ENCODE peak calls at places on chromosomes 4 and X, in ten cellular contexts. Q, P, D, R, C, G, F, B, Z and X are unnamed samples.
A peak's percentile ranks its signal among the peaks of the same experiment; 100 is the strongest.

GRCh38 chrX:136126892-136127406 is 20.4 kb upstream of the FHL1 start:
- DNase-seq in Q (no peak), P (peak; percentile 26), D (no peak), R (no peak), C (no peak), G (no peak), F (no peak), B (no peak), Z (no peak), X (no peak)

GRCh38 chrX:130909469-130910136 is 6.6 kb upstream of the ENOX2 start:
- DNase-seq in Q (no peak), P (no peak), D (no peak), R (no peak), C (no peak), G (no peak), F (no peak), B (no peak), Z (no peak), X (no peak)

GRCh38 chr4:85986266-85986665 is 373.6 kb downstream of the MAPK10 start:
- DNase-seq in Q (no peak), P (no peak), D (no peak), R (no peak), C (no peak), G (no peak), F (no peak), B (no peak), Z (no peak), X (no peak)

GRCh38 chr4:11261066-11261850 is 167.4 kb downstream of the HS3ST1 start:
- DNase-seq in Q (no peak), P (no peak), D (no peak), R (no peak), C (no peak), G (no peak), F (no peak), B (no peak), Z (no peak), X (no peak)

GRCh38 chrX:103742339-103742738 is 31.6 kb downstream of the TMEM31 start:
- DNase-seq in Q (no peak), P (no peak), D (no peak), R (no peak), C (no peak), G (no peak), F (no peak), B (no peak), Z (no peak), X (no peak)

GRCh38 chrX:105006103-105006502 is 214.4 kb downstream of the TEX13A start:
- DNase-seq in Q (no peak), P (no peak), D (no peak), R (no peak), C (no peak), G (no peak), F (no peak), B (no peak), Z (no peak), X (no peak)

GRCh38 chr4:37802068-37802666 is 24.3 kb upstream of the PGM2 start:
- DNase-seq in Q (peak; percentile 51), P (peak; percentile 80), D (peak; percentile 46), R (peak; percentile 86), C (no peak), G (no peak), F (no peak), B (no peak), Z (peak; percentile 77), X (no peak)

GRCh38 chr4:180828455-180829018 is 1414.7 kb upstream of the TENM3 start:
- DNase-seq in Q (peak; percentile 45), P (peak; percentile 91), D (no peak), R (peak; percentile 75), C (no peak), G (no peak), F (no peak), B (no peak), Z (peak; percentile 33), X (no peak)

GRCh38 chr4:182212211-182212761 is 30.9 kb upstream of the TENM3 start:
- DNase-seq in Q (no peak), P (peak; percentile 67), D (no peak), R (peak; percentile 72), C (no peak), G (no peak), F (no peak), B (no peak), Z (peak; percentile 55), X (no peak)

GRCh38 chr4:179196511-179196910 is 1754.3 kb upstream of the AGA start:
- DNase-seq in Q (peak; percentile 21), P (peak; percentile 70), D (no peak), R (no peak), C (no peak), G (no peak), F (no peak), B (no peak), Z (no peak), X (no peak)